ENCODE peak calls at places on chromosomes 4 and X, in eight cellular contexts. J is cardiac fibroblast, O is tibial nerve, E is epithelial cell of esophagus, I is coronary artery, S is suprapubic skin, M is WERI-Rb-1, Q is foreskin fibroblast. N is an unnamed sample.

GRCh38 chr4:92843784-92844183 is 540.0 kb downstream of the GRID2 start:
- DNase-seq in S (no peak), I (no peak), Q (no peak), E (no peak), J (no peak), O (no peak), M (no peak), N (no peak)

GRCh38 chr4:143186202-143186601 is 1.5 kb downstream of the USP38 start:
- DNase-seq in O (no peak), E (peak), Q (peak), S (no peak), M (no peak), J (peak), I (no peak), N (no peak)

GRCh38 chrX:49106930-49107329 is 16.6 kb downstream of the GPKOW start:
- DNase-seq in S (no peak), I (no peak), Q (peak), J (peak), M (peak), E (peak), O (no peak), N (peak)

GRCh38 chr4:144356941-144357381 is 216.4 kb upstream of the GYPA start:
- DNase-seq in I (no peak), M (no peak), E (no peak), J (peak), S (no peak), Q (no peak), O (no peak), N (no peak)

GRCh38 chr4:15469402-15470148 is at the start of gene CC2D2A:
- DNase-seq in I (no peak), M (peak), E (peak), J (peak), Q (peak), O (no peak), S (no peak), N (peak)

GRCh38 chrX:46840946-46841740 is 4.3 kb downstream of the RP2 start:
- DNase-seq in S (no peak), J (peak), E (peak), O (no peak), Q (peak), M (no peak), I (no peak), N (no peak)

GRCh38 chrX:38095971-38096529 is 89.7 kb downstream of the SYTL5 start:
- DNase-seq in M (no peak), E (peak), S (no peak), J (no peak), O (no peak), Q (peak), I (no peak), N (peak)

GRCh38 chr4:85784348-85784747 is 309.4 kb downstream of the ARHGAP24 start:
- DNase-seq in S (no peak), J (peak), M (no peak), O (no peak), Q (peak), I (no peak), E (no peak), N (no peak)

GRCh38 chr4:38664704-38665401 is 854 bp downstream of the KLF3 start:
- DNase-seq in S (peak), Q (peak), J (peak), E (peak), M (peak), O (peak), I (no peak), N (peak)

GRCh38 chr4:81688085-81688484 is 216.4 kb upstream of the RASGEF1B start:
- DNase-seq in E (peak), O (no peak), J (peak), I (no peak), S (no peak), Q (peak), M (peak), N (no peak)

GRCh38 chrX:121179972-121180371 is 132.6 kb downstream of the GLUD2 start:
- DNase-seq in S (no peak), M (no peak), O (no peak), Q (peak), I (no peak), E (no peak), J (no peak), N (no peak)

GRCh38 chrX:20463296-20464075 is 196.8 kb upstream of the RPS6KA3 start:
- DNase-seq in J (no peak), E (no peak), I (no peak), Q (no peak), O (no peak), S (no peak), M (no peak), N (no peak)

GRCh38 chr4:106587558-106587957 is 219.0 kb upstream of the GIMD1 start:
- DNase-seq in M (no peak), O (no peak), J (peak), E (peak), S (no peak), I (no peak), Q (peak), N (peak)

GRCh38 chr4:174681723-174682300 is 147.2 kb downstream of the GLRA3 start:
- DNase-seq in O (no peak), Q (peak), I (no peak), M (no peak), E (peak), J (peak), S (no peak), N (peak)

GRCh38 chrX:10119399-10119990 is 37.3 kb upstream of the CLCN4 start:
- DNase-seq in S (peak), Q (peak), J (peak), M (peak), I (no peak), O (peak), E (peak), N (peak)

GRCh38 chr4:76235407-76235806 is 16.1 kb upstream of the FAM47E start:
- DNase-seq in E (no peak), Q (no peak), I (no peak), S (no peak), M (no peak), J (no peak), O (no peak), N (no peak)

GRCh38 chrX:700936-701335 is 70.3 kb downstream of the SHOX start:
- DNase-seq in Q (no peak), I (no peak), M (no peak), O (no peak), E (no peak), S (no peak), J (no peak), N (no peak)

GRCh38 chr4:98181815-98182214 is 38.5 kb upstream of the STPG2 start:
- DNase-seq in M (no peak), O (no peak), S (no peak), Q (peak), E (peak), J (peak), I (no peak), N (peak)

GRCh38 chr4:112668131-112668530 is 31.2 kb downstream of the LARP7 start:
- DNase-seq in O (no peak), Q (no peak), I (no peak), J (no peak), S (no peak), M (no peak), E (no peak), N (no peak)

GRCh38 chrX:54292755-54293154 is 65.1 kb downstream of the WNK3 start:
- DNase-seq in I (no peak), M (no peak), E (no peak), S (no peak), O (no peak), J (no peak), Q (no peak), N (no peak)

DNA sequence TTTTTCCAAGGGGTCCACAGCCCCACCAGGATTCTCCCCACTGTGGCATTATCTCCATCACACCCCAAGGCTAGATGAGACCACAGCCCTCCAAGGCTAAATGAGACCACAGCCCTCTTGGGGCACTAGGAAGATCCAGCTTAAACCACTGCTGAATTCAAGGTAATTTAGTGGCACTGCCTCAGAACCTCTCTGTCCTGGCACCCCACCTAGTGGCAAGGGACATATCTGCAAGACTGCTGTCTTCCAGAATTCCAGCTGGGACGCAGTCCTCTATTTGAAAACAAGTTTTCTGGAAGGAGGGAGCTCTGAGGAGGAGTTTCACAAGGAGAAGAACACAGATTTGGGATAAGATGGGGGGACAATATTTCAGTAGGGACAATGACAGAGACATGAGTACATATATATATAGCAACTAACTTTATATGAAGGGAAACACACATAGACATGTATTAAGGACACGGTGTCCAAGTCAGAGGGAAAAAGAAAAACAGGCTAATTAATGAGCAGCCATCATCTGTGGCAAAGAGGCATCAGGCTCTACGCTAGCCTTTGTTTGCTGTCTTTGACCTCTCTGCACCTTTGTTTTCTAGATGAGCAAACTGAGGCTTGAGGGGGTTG is 9.3 kb downstream of the CETN2 start:
- DNase-seq in S (no peak), E (peak), Q (peak), I (no peak), M (peak), O (no peak), J (peak), N (no peak)
- TF ChIP-seq CTCF in S (no peak), E (peak), Q (peak), I (no peak), M (peak), O (peak), J (peak), N (peak)

DNA sequence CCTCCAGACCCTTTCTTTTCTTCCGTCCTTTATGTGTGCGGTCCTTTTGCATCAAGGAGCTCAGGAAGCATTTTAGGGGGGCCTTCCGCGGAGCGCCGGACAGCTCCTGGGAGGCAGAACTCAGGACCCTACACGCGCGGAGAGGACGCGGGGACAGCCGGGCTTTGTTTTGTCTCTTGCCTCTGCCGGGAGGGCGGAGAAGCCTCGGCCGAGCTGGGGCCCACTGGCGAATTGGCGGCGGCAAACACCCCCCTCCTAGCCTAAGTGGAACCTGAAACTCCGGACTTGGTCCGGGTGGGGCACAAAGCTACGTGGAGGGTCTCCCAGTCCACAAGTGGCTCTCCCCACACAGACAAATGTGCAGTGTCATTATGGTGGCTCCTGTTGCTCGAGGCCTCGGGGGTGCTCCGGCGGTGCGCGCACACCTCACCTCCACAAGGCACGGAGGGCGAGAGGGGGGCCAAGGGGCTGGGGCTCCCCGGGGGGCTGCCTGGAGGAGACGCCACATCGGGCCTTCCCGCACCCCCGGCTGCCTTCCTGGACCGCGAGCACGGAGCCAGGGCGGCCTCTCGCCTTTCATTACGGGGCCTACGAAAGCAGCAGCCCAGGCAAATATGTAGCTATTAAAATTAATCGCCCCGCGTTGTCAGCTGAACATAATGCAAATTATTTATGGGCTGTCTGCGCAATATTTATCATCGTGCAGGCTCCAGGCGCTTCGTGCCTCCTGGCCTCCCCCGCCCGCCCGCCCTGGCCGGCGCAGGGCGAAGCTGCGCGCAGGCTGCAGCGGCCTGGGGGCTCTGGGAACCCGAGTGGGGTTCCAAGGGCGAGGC is 70.6 kb upstream of the BCOR start:
- DNase-seq in Q (no peak), S (peak), E (no peak), O (no peak), I (peak), M (no peak), J (no peak), N (no peak)
- H3K4me3 ChIP-seq in Q (peak), S (peak), E (peak), O (peak), I (peak), M (peak), J (no peak), N (no peak)

GRCh38 chr4:113899260-113900177 is 79.9 kb downstream of the ARSJ start:
- DNase-seq in Q (no peak), M (no peak), I (no peak), J (no peak), E (no peak), S (no peak), O (no peak), N (no peak)

GRCh38 chr4:113888006-113888405 is 91.4 kb downstream of the ARSJ start:
- DNase-seq in M (no peak), O (no peak), J (no peak), S (no peak), Q (peak), I (no peak), E (no peak), N (no peak)

GRCh38 chr4:113893546-113893945 is 85.9 kb downstream of the ARSJ start:
- DNase-seq in S (no peak), O (no peak), I (no peak), E (peak), Q (peak), M (no peak), J (peak), N (no peak)
- TF ChIP-seq CTCF in S (no peak), O (peak), I (no peak), E (peak), Q (no peak), M (no peak), J (peak), N (peak)

DNA sequence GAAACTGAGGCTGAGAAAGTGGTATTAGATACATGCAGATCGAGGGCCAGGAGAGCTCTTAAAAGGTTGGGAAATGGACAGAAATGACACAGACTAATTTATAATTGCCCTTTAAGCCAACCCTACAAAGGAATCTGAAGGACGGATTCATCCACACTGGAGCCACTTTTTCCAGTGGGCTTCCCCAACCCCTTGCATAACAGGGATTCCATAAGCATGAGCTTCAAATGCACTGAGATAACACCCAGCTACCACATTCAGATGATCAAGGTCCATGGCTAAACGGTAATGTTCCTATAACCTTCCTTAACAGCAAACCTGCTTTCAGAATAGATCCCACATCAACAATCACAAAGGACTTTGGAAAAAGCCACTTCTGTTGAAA is 34.2 kb downstream of the PLAC1 start:
- DNase-seq in Q (no peak), J (peak), S (no peak), E (no peak), I (no peak), O (no peak), M (no peak), N (no peak)
- H3K4me3 ChIP-seq in Q (no peak), J (no peak), S (no peak), E (no peak), I (no peak), O (no peak), M (no peak), N (no peak)

GRCh38 chr4:103425406-103425805 is 227.3 kb upstream of the CENPE start:
- DNase-seq in M (no peak), J (no peak), S (no peak), E (no peak), I (no peak), O (no peak), Q (no peak), N (no peak)

GRCh38 chr4:103424853-103425252 is 226.7 kb upstream of the CENPE start:
- DNase-seq in E (peak), S (no peak), O (no peak), J (no peak), I (no peak), Q (peak), M (no peak), N (no peak)

DNA sequence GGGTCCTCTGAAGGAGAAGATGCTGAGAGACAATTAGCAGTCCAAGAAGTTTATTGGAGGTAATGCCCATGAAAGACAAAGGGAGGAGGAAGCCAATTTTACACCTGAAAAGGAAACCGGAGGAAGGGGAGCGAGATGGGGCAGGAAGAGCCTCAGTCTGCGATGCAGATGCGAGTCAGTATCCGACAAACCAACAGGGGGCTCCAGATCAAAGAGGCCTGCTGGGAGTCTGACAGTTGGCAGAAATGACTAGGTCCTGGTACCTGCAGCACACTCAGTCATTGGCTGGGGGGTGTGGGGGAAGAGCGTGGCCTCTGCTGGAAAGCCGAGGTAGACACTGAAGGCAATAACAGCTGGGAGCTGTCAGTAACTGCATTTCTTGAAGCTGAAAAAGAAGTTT is 231.1 kb upstream of the CENPE start:
- DNase-seq in M (no peak), I (no peak), J (no peak), S (no peak), O (no peak), Q (no peak), E (no peak), N (no peak)
- TF ChIP-seq CTCF in M (peak), I (no peak), J (no peak), S (no peak), O (no peak), Q (no peak), E (no peak), N (no peak)

GRCh38 chr4:137529432-137529831 is 2.9 kb downstream of the PCDH18 start:
- DNase-seq in O (no peak), Q (no peak), I (no peak), M (no peak), S (no peak), E (no peak), J (no peak), N (no peak)

GRCh38 chr4:137531951-137532868 is at the start of gene PCDH18:
- DNase-seq in E (peak), J (peak), I (peak), Q (peak), S (peak), O (peak), M (no peak), N (peak)

GRCh38 chr4:137532869-137533236 is 559 bp upstream of the PCDH18 start:
- DNase-seq in Q (peak), S (no peak), I (no peak), J (peak), O (no peak), E (no peak), M (no peak), N (peak)

GRCh38 chr4:137530176-137530575 is 2.1 kb downstream of the PCDH18 start:
- DNase-seq in I (no peak), S (no peak), E (no peak), O (no peak), M (no peak), Q (peak), J (peak), N (peak)

DNA sequence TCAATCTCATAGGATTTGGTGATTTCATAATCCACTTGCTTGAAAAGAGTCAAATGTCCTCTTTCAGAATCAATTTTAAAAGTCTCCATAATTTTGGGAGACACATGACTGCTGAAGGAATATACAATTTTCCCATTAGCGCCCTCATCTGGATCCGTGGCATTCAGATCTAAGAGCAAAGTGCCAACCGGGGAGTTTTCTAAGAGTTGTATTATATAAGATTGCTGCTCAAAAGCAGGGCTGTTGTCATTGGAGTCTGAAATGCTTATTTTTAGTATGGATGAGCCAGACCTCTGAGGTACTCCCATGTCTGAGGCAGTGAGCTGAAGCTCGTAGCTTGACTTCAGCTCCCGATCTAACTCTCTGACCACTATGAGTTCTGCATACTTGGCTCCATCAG is 1.2 kb downstream of the PCDH18 start:
- DNase-seq in E (no peak), I (no peak), J (peak), S (no peak), O (peak), Q (peak), M (no peak), N (peak)
- H3K4me3 ChIP-seq in E (no peak), I (peak), J (peak), S (peak), O (peak), Q (peak), M (no peak), N (peak)

GRCh38 chrX:98407526-98408049 is 1523.9 kb downstream of the RPA4 start:
- DNase-seq in S (no peak), M (no peak), Q (no peak), I (no peak), O (no peak), J (no peak), E (no peak), N (no peak)
- TF ChIP-seq CTCF in S (no peak), M (no peak), Q (no peak), I (no peak), O (no peak), J (no peak), E (no peak), N (no peak)

N was measured in astrocyte of the spinal cord.